ENCODE peak calls at places on chromosomes 6 and 20, in ten cellular contexts. X is cardiac fibroblast; Y is HEK293T; N is T-helper 2 cell treated with Interferon-gamma antibody and Interleukin-4, amounts not matched to agents 5 μg/mL and 100 μg/mL, for 36 hours; C is GM13977; B is NCI-H446 treated with DMSO at 0.1 percent for 48 hours; K is NCI-H1105 treated with DMSO at 0.1 percent for 48 hours; H is stimulated activated CD4-positive, alpha-beta T cell treated with anti-CD3 and anti-CD28 coated beads, Interleukin-4, amount 100 ng/mL, for 1 hour; Q is stimulated activated CD8-positive, alpha-beta memory T cell treated with anti-CD3 and anti-CD28 coated beads, Interleukin-15, amount 100 ng/mL, for 4 hours; U is CD4-positive, CD25-positive, alpha-beta regulatory T cell. T is an unnamed sample.

GRCh38 chr6:55669133-55669532 is 90.1 kb upstream of the HMGCLL1 start:
- DNase-seq in U (no peak), B (no peak), N (no peak), K (no peak), X (no peak), H (no peak), Q (no peak), C (no peak), Y (no peak), T (no peak)

GRCh38 chr6:74574794-74575193 is 631.1 kb downstream of the COL12A1 start:
- DNase-seq in Y (peak; percentile 27), Q (no peak), U (no peak), B (no peak), C (no peak), H (no peak), X (peak; percentile 64), K (peak; percentile 27), N (no peak), T (no peak)

GRCh38 chr6:136077834-136078576 is 172.1 kb downstream of the MTFR2 start:
- DNase-seq in U (no peak), Y (no peak), C (no peak), H (no peak), K (no peak), X (peak; percentile 94), N (no peak), Q (no peak), B (peak; percentile 11), T (no peak)

GRCh38 chr6:134145786-134146185 is 93.4 kb upstream of the SLC2A12 start:
- DNase-seq in Y (no peak), N (no peak), K (no peak), Q (no peak), B (no peak), U (no peak), C (no peak), H (no peak), X (peak; percentile 59), T (no peak)

GRCh38 chr20:63974402-63975200 is 4.8 kb downstream of the SAMD10 start:
- DNase-seq in K (peak; percentile 40), U (no peak), Q (no peak), X (peak; percentile 19), N (no peak), Y (no peak), B (no peak), H (no peak), C (no peak), T (no peak)

GRCh38 chr6:110550353-110550752 is 73.9 kb upstream of the SLC22A16 start:
- DNase-seq in C (no peak), Y (no peak), N (no peak), X (no peak), U (no peak), K (no peak), Q (no peak), H (no peak), B (no peak), T (no peak)

GRCh38 chr6:106872044-106872443 is 102.5 kb downstream of the CD24 start:
- DNase-seq in B (no peak), H (no peak), K (no peak), C (no peak), Y (no peak), Q (no peak), X (no peak), N (no peak), U (no peak), T (no peak)

GRCh38 chr6:70327036-70327435 is 24.2 kb upstream of the COL9A1 start:
- DNase-seq in C (no peak), K (no peak), X (no peak), Y (no peak), U (no peak), B (no peak), H (no peak), N (no peak), Q (no peak), T (no peak)

GRCh38 chr6:145705561-145705960 is 29.8 kb downstream of the EPM2A start:
- DNase-seq in X (peak; percentile 91), Q (no peak), U (no peak), N (no peak), Y (no peak), C (no peak), B (no peak), H (no peak), K (no peak), T (no peak)

GRCh38 chr6:165119231-165120020 is 190.0 kb downstream of the C6orf118 start:
- DNase-seq in N (no peak), Q (no peak), U (no peak), C (no peak), Y (no peak), X (no peak), K (no peak), H (no peak), B (no peak), T (no peak)

GRCh38 chr6:133608620-133609019 is 280.3 kb upstream of the TCF21 start:
- DNase-seq in C (no peak), K (no peak), B (no peak), H (no peak), X (no peak), U (no peak), Q (no peak), N (no peak), Y (no peak), T (no peak)

GRCh38 chr6:21595951-21596378 is 2.4 kb downstream of the SOX4 start:
- DNase-seq in X (no peak), Q (no peak), C (peak; percentile 28), N (no peak), H (peak; percentile 8), U (peak; percentile 12), Y (no peak), K (peak; percentile 66), B (no peak), T (no peak)

GRCh38 chr20:38211200-38212097 is 46.4 kb upstream of the TGM2 start:
- DNase-seq in C (no peak), Q (no peak), U (no peak), H (no peak), K (no peak), Y (no peak), B (peak; percentile 65), N (no peak), X (no peak), T (no peak)

GRCh38 chr6:12483712-12484111 is 193.6 kb downstream of the EDN1 start:
- DNase-seq in K (no peak), B (no peak), N (no peak), U (no peak), X (peak; percentile 96), Q (no peak), Y (no peak), C (peak; percentile 22), H (no peak), T (no peak)

GRCh38 chr6:143027058-143027457 is 33.6 kb upstream of the AIG1 start:
- DNase-seq in K (no peak), X (peak; percentile 57), N (peak; percentile 12), Y (peak; percentile 39), U (peak; percentile 31), B (no peak), C (no peak), H (peak; percentile 53), Q (peak; percentile 13), T (peak; percentile 75)

GRCh38 chr6:23445157-23445710 is 680.8 kb upstream of the NRSN1 start:
- DNase-seq in Q (no peak), U (no peak), H (no peak), B (peak; percentile 47), N (no peak), Y (no peak), X (no peak), K (no peak), C (no peak), T (no peak)

GRCh38 chr6:80211295-80211694 is 104.8 kb downstream of the BCKDHB start:
- DNase-seq in K (no peak), H (no peak), Q (no peak), B (no peak), N (no peak), Y (no peak), U (no peak), C (no peak), X (peak; percentile 14), T (no peak)

GRCh38 chr20:60304931-60305330 is 346.7 kb downstream of the CDH26 start:
- DNase-seq in B (no peak), C (no peak), Y (no peak), N (no peak), H (no peak), X (no peak), K (no peak), U (no peak), Q (no peak), T (no peak)

GRCh38 chr6:104711371-104711770 is 148.3 kb downstream of the HACE1 start:
- DNase-seq in H (no peak), N (no peak), Y (no peak), B (no peak), X (peak; percentile 75), Q (no peak), U (no peak), K (no peak), C (no peak), T (no peak)

GRCh38 chr20:43243672-43244269 is 54.1 kb upstream of the PTPRT start:
- DNase-seq in H (no peak), Y (no peak), B (no peak), Q (no peak), U (no peak), K (peak; percentile 61), C (no peak), X (no peak), N (no peak), T (no peak)

GRCh38 chr20:61896058-61896961 is 169.4 kb downstream of the TAF4 start:
- DNase-seq in N (no peak), C (peak; percentile 67), X (peak; percentile 50), U (no peak), Y (peak; percentile 79), B (no peak), H (peak; percentile 10), K (peak; percentile 31), Q (no peak), T (no peak)

GRCh38 chr20:10447028-10447427 is 11.9 kb downstream of the SLX4IP start:
- DNase-seq in C (peak; percentile 71), Q (peak; percentile 15), B (peak; percentile 80), U (peak; percentile 46), X (peak; percentile 61), Y (peak; percentile 38), N (peak; percentile 69), H (peak; percentile 34), K (no peak), T (no peak)

GRCh38 chr20:46695888-46696287 is 6.6 kb upstream of the TP53RK start:
- DNase-seq in Q (no peak), B (no peak), X (peak; percentile 16), H (no peak), Y (no peak), C (no peak), N (no peak), K (no peak), U (no peak), T (no peak)

GRCh38 chr6:80197474-80197873 is 91.0 kb downstream of the BCKDHB start:
- DNase-seq in Y (no peak), X (no peak), C (no peak), N (no peak), H (no peak), B (peak; percentile 89), K (peak; percentile 42), U (no peak), Q (no peak), T (no peak)

T was measured in Peyer's patch.